ENCODE peak calls at places on chromosome 12, in six cellular contexts. G is A549, X is K562, H is IMR-90, Z is HepG2, R is GM12878. L is an unnamed sample.

GRCh38 chr12:32483499-32483898 is 84.1 kb downstream of the FGD4 start:
- DNase-seq in G (no peak), X (no peak), H (no peak), Z (no peak), R (no peak), L (no peak)

GRCh38 chr12:46487567-46488131 is 115.1 kb upstream of the SLC38A2 start:
- DNase-seq in G (no peak), X (no peak), H (no peak), Z (no peak), R (no peak), L (no peak)

GRCh38 chr12:117039891-117040309 is 59.3 kb downstream of the TESC start:
- DNase-seq in G (no peak), X (no peak), H (no peak), Z (no peak), R (no peak), L (no peak)

GRCh38 chr12:127240249-127240929 is 1026.6 kb upstream of the TMEM132C start:
- DNase-seq in G (no peak), X (no peak), H (no peak), Z (no peak), R (no peak), L (no peak)

GRCh38 chr12:56645201-56645716 is 525 bp downstream of the ATP5F1B start:
- DNase-seq in G (no peak), X (no peak), H (no peak), Z (no peak), R (no peak), L (peak)

GRCh38 chr12:57581802-57582201 is 9.2 kb upstream of the PIP4K2C start:
- DNase-seq in G (no peak), X (no peak), H (no peak), Z (no peak), R (no peak), L (no peak)

GRCh38 chr12:32365473-32366064 is 33.8 kb upstream of the FGD4 start:
- DNase-seq in G (peak), X (peak), H (peak), Z (peak), R (peak), L (peak)

GRCh38 chr12:4910502-4911315 is 1.0 kb downstream of the KCNA1 start:
- DNase-seq in G (no peak), X (no peak), H (no peak), Z (no peak), R (no peak), L (peak)

GRCh38 chr12:98644433-98644711 is 216 bp downstream of the IKBIP start:
- DNase-seq in G (peak), X (peak), H (no peak), Z (no peak), R (no peak), L (no peak)

GRCh38 chr12:30100736-30101135 is 317.0 kb upstream of the TMTC1 start:
- DNase-seq in G (no peak), X (no peak), H (no peak), Z (no peak), R (no peak), L (no peak)

GRCh38 chr12:95653761-95654546 is 102.7 kb upstream of the USP44 start:
- DNase-seq in G (peak), X (no peak), H (peak), Z (peak), R (no peak), L (no peak)

GRCh38 chr12:98740751-98741150 is 95.7 kb downstream of the APAF1 start:
- DNase-seq in G (no peak), X (no peak), H (no peak), Z (no peak), R (no peak), L (no peak)

GRCh38 chr12:54360717-54361456 is 3.4 kb downstream of the GPR84 start:
- DNase-seq in G (peak), X (peak), H (peak), Z (peak), R (no peak), L (peak)

GRCh38 chr12:3841783-3842182 is 31.4 kb downstream of the PARP11 start:
- DNase-seq in G (no peak), X (no peak), H (no peak), Z (no peak), R (no peak), L (no peak)

GRCh38 chr12:57727758-57728395 is 10.7 kb downstream of the AGAP2 start:
- DNase-seq in G (no peak), X (no peak), H (no peak), Z (no peak), R (no peak), L (no peak)

GRCh38 chr12:2221030-2221621 is 168.3 kb downstream of the CACNA1C start:
- DNase-seq in G (no peak), X (no peak), H (no peak), Z (no peak), R (no peak), L (no peak)

GRCh38 chr12:62191747-62192485 is 68.3 kb upstream of the USP15 start:
- DNase-seq in G (peak), X (no peak), H (no peak), Z (no peak), R (no peak), L (peak)

GRCh38 chr12:2266666-2267623 is 214.2 kb downstream of the CACNA1C start:
- DNase-seq in G (no peak), X (no peak), H (no peak), Z (peak), R (no peak), L (no peak)

GRCh38 chr12:12560587-12561304 is 1.9 kb downstream of the DUSP16 start:
- DNase-seq in G (peak), X (peak), H (peak), Z (peak), R (peak), L (peak)

GRCh38 chr12:12561305-12562015 is 1.2 kb downstream of the DUSP16 start:
- DNase-seq in G (peak), X (no peak), H (peak), Z (peak), R (no peak), L (peak)

GRCh38 chr12:12562585-12563245 is at the start of gene DUSP16:
- DNase-seq in G (peak), X (peak), H (peak), Z (peak), R (peak), L (peak)

GRCh38 chr12:12563529-12563928 is 866 bp upstream of the DUSP16 start:
- DNase-seq in G (no peak), X (no peak), H (peak), Z (no peak), R (no peak), L (no peak)

DNA sequence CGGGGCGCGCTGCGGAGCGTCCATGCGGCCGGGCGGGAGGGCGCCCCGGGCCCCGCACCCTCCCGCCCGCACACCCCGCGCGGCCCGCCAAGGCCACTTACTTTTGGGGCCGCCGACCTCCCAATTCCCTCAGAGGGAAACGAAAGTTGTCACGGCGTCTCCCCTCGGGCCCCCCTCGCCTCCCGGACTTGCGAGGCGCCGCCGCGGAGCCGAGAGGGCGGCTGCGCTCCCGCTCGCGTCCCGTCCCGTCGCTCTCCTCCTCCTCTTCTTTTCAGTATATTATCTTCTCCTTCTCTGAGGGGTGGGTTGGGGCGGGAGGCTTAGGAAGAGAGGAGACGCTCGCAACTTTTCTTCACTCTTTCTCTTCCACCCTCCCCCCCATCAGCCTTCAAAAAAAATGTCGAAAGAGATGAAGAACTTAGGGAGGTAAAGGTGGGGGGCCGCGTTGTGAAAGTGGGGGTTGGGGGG is 613 bp downstream of the DUSP16 start:
- DNase-seq in G (peak), X (peak), H (peak), Z (no peak), R (no peak), L (no peak)
- TF ChIP-seq SMC3 in G (no peak), X (no peak), H (no peak), Z (no peak), R (no peak), L (no peak)

DNA sequence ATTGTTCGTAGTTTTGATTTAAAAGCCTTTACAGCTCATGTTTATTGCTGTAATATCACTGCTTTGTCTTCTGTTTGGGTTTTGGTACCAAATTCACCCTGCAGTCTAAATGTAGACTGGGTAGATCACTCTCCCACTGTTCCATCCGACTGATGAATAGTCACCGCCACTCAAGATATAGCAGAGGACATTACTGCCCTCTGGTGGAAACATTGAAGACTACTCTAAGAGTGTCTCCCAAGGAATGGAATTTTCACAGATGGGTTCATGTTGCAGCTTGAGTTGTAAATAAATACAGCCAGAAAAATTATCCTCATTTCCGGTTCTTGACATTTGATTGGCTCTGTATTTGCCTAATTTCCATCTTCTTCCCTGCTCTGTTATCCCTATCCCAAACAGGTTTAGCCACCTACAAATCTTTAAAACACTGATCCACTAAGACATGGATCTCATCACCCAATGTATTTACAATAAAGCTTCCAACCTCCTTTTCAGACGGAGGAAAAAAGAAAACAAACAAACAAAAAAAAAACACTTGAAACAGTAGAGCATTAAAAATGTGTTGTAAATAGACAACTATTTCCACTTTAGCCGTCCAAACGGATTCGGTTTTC is 198.3 kb upstream of the CPNE8 start:
- DNase-seq in G (peak), X (peak), H (no peak), Z (peak), R (peak), L (peak)
- TF ChIP-seq SMC3 in G (peak), X (peak), H (peak), Z (peak), R (peak), L (peak)

DNA sequence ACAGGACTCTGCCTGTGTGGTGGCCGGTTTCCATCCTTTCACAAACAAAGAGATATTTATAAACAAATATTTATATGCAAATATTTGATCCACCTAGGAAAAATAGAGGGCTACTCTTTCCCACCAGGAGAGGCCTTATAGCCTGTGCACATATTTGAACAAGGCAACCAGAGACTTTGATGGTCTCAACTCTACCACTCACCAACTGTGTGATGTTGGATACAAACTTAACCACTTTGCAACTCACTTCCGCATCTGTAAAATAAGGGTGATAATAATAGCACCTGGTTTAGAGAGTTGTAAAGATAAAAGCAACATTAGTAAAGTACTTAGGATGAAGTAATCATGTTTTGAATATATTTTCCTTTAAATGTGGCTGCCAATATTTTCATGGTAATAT is 1.5 kb upstream of the CLEC12A start:
- DNase-seq in G (no peak), X (no peak), H (no peak), Z (no peak), R (no peak), L (no peak)
- TF ChIP-seq SMC3 in G (no peak), X (no peak), H (no peak), Z (no peak), R (no peak), L (no peak)

DNA sequence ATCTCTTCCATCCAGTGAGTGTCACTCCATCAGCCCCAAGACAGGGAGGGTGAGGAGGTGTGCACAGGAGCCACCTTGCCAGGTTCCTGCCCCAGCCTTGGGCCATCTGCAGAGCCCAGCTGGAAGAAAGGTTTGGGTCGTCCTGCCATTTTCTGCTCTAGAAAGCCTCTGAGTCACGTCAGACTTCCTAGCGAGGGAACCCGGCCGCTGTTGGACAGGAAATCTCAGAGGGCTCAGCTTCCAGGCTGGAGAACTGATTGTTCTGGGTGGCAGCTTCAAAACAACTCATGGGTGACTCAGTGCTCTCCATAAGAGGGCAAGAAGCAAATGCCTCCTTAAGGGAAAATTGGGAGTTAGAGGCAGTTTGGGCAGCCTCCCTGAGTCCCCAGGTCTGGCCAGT is 16.6 kb downstream of the HIP1R start:
- DNase-seq in G (no peak), X (no peak), H (peak), Z (no peak), R (no peak), L (peak)
- TF ChIP-seq SMC3 in G (no peak), X (no peak), H (no peak), Z (no peak), R (no peak), L (no peak)

L was measured in SK-N-SH.